ENCODE peak calls at places on chromosomes 2 and 18, in nine cellular contexts. One of them, this sample, is unnamed.
A peak's percentile ranks its signal among the peaks of the same experiment; 100 is the strongest.

GRCh38 chr2:28310107-28310506 is 82.6 kb upstream of the FOSL2 start:
- DNase-seq in brain microvascular endothelial cell: no peak
- DNase-seq in PC-9: no peak
- DNase-seq in hepatocyte: no peak
- DNase-seq in ovary: no peak
- DNase-seq in tibial artery: no peak
- DNase-seq in endodermal cell: no peak
- DNase-seq in upper lobe of right lung: no peak
- DNase-seq in HL-60: no peak
- DNase-seq in this sample: no peak

GRCh38 chr2:27954261-27954673 is 63.7 kb downstream of the BABAM2 start:
- DNase-seq in upper lobe of right lung: no peak
- DNase-seq in endodermal cell: no peak
- DNase-seq in tibial artery: no peak
- DNase-seq in hepatocyte: peak; percentile 22
- DNase-seq in ovary: no peak
- DNase-seq in HL-60: no peak
- DNase-seq in PC-9: no peak
- DNase-seq in brain microvascular endothelial cell: no peak
- DNase-seq in this sample: peak; percentile 53

GRCh38 chr2:241680827-241681599 is 5.6 kb downstream of the DTYMK start:
- DNase-seq in ovary: no peak
- DNase-seq in endodermal cell: no peak
- DNase-seq in upper lobe of right lung: no peak
- DNase-seq in PC-9: peak; percentile 50
- DNase-seq in brain microvascular endothelial cell: peak; percentile 97
- DNase-seq in hepatocyte: peak; percentile 61
- DNase-seq in HL-60: no peak
- DNase-seq in tibial artery: no peak
- DNase-seq in this sample: no peak

GRCh38 chr18:35407871-35408481 is 30.8 kb upstream of the ZNF396 start:
- DNase-seq in upper lobe of right lung: no peak
- DNase-seq in PC-9: no peak
- DNase-seq in hepatocyte: peak; percentile 84
- DNase-seq in endodermal cell: peak; percentile 67
- DNase-seq in brain microvascular endothelial cell: peak; percentile 68
- DNase-seq in HL-60: peak; percentile 55
- DNase-seq in ovary: peak; percentile 27
- DNase-seq in tibial artery: no peak
- DNase-seq in this sample: no peak

GRCh38 chr2:205461678-205462665 is 220.3 kb upstream of the NRP2 start:
- DNase-seq in upper lobe of right lung: no peak
- DNase-seq in tibial artery: no peak
- DNase-seq in ovary: no peak
- DNase-seq in brain microvascular endothelial cell: no peak
- DNase-seq in endodermal cell: no peak
- DNase-seq in hepatocyte: no peak
- DNase-seq in PC-9: no peak
- DNase-seq in HL-60: no peak
- DNase-seq in this sample: no peak

GRCh38 chr2:122340246-122340645 is 584.8 kb downstream of the TSN start:
- DNase-seq in ovary: no peak
- DNase-seq in hepatocyte: no peak
- DNase-seq in upper lobe of right lung: no peak
- DNase-seq in brain microvascular endothelial cell: no peak
- DNase-seq in endodermal cell: no peak
- DNase-seq in PC-9: no peak
- DNase-seq in HL-60: no peak
- DNase-seq in tibial artery: no peak
- DNase-seq in this sample: no peak

GRCh38 chr18:54184836-54185235 is 39.6 kb downstream of the MBD2 start:
- DNase-seq in endodermal cell: no peak
- DNase-seq in upper lobe of right lung: no peak
- DNase-seq in hepatocyte: no peak
- DNase-seq in HL-60: no peak
- DNase-seq in PC-9: no peak
- DNase-seq in tibial artery: no peak
- DNase-seq in ovary: no peak
- DNase-seq in brain microvascular endothelial cell: no peak
- DNase-seq in this sample: no peak

GRCh38 chr18:31942301-31942998 is 478 bp downstream of the TRAPPC8 start:
- DNase-seq in ovary: peak; percentile 34
- DNase-seq in upper lobe of right lung: peak; percentile 85
- DNase-seq in tibial artery: no peak
- DNase-seq in HL-60: peak; percentile 67
- DNase-seq in brain microvascular endothelial cell: peak; percentile 31
- DNase-seq in hepatocyte: peak; percentile 72
- DNase-seq in endodermal cell: no peak
- DNase-seq in PC-9: peak; percentile 35
- DNase-seq in this sample: no peak

GRCh38 chr2:168622559-168622958 is 166.5 kb downstream of the CERS6 start:
- DNase-seq in ovary: no peak
- DNase-seq in endodermal cell: no peak
- DNase-seq in hepatocyte: no peak
- DNase-seq in HL-60: no peak
- DNase-seq in brain microvascular endothelial cell: no peak
- DNase-seq in tibial artery: no peak
- DNase-seq in upper lobe of right lung: no peak
- DNase-seq in PC-9: no peak
- DNase-seq in this sample: no peak

GRCh38 chr2:102357975-102358374 is 2.4 kb downstream of the IL18R1 start:
- DNase-seq in hepatocyte: no peak
- DNase-seq in ovary: no peak
- DNase-seq in endodermal cell: no peak
- DNase-seq in HL-60: no peak
- DNase-seq in PC-9: no peak
- DNase-seq in brain microvascular endothelial cell: no peak
- DNase-seq in upper lobe of right lung: no peak
- DNase-seq in tibial artery: no peak
- DNase-seq in this sample: no peak

GRCh38 chr2:138110453-138111083 is 146.3 kb downstream of the HNMT start:
- DNase-seq in upper lobe of right lung: no peak
- DNase-seq in hepatocyte: peak; percentile 16
- DNase-seq in ovary: no peak
- DNase-seq in tibial artery: no peak
- DNase-seq in PC-9: no peak
- DNase-seq in endodermal cell: no peak
- DNase-seq in brain microvascular endothelial cell: no peak
- DNase-seq in HL-60: no peak
- DNase-seq in this sample: no peak

GRCh38 chr18:80244167-80244566 is 3.1 kb downstream of the PARD6G start:
- DNase-seq in ovary: no peak
- DNase-seq in tibial artery: no peak
- DNase-seq in endodermal cell: no peak
- DNase-seq in HL-60: no peak
- DNase-seq in PC-9: no peak
- DNase-seq in brain microvascular endothelial cell: no peak
- DNase-seq in upper lobe of right lung: no peak
- DNase-seq in hepatocyte: no peak
- DNase-seq in this sample: no peak

GRCh38 chr2:106028192-106028591 is 165.9 kb downstream of the UXS1 start:
- DNase-seq in brain microvascular endothelial cell: no peak
- DNase-seq in ovary: no peak
- DNase-seq in endodermal cell: no peak
- DNase-seq in PC-9: no peak
- DNase-seq in hepatocyte: peak; percentile 50
- DNase-seq in tibial artery: no peak
- DNase-seq in upper lobe of right lung: no peak
- DNase-seq in HL-60: no peak
- DNase-seq in this sample: no peak

GRCh38 chr18:67476585-67476984 is 39.9 kb downstream of the DSEL start:
- DNase-seq in PC-9: no peak
- DNase-seq in tibial artery: no peak
- DNase-seq in HL-60: no peak
- DNase-seq in ovary: no peak
- DNase-seq in hepatocyte: no peak
- DNase-seq in endodermal cell: no peak
- DNase-seq in upper lobe of right lung: no peak
- DNase-seq in brain microvascular endothelial cell: no peak
- DNase-seq in this sample: no peak

GRCh38 chr2:213149332-213149875 is 2.0 kb downstream of the IKZF2 start:
- DNase-seq in ovary: no peak
- DNase-seq in HL-60: no peak
- DNase-seq in upper lobe of right lung: no peak
- DNase-seq in hepatocyte: no peak
- DNase-seq in tibial artery: no peak
- DNase-seq in brain microvascular endothelial cell: no peak
- DNase-seq in endodermal cell: no peak
- DNase-seq in PC-9: no peak
- DNase-seq in this sample: no peak

GRCh38 chr2:132279930-132280615 is 118.3 kb upstream of the ANKRD30BL start:
- DNase-seq in tibial artery: no peak
- DNase-seq in endodermal cell: peak; percentile 12
- DNase-seq in brain microvascular endothelial cell: no peak
- DNase-seq in hepatocyte: no peak
- DNase-seq in ovary: no peak
- DNase-seq in HL-60: no peak
- DNase-seq in PC-9: no peak
- DNase-seq in upper lobe of right lung: no peak
- DNase-seq in this sample: no peak

GRCh38 chr2:174012347-174013309 is 47.5 kb upstream of the SP3 start:
- DNase-seq in ovary: peak; percentile 81
- DNase-seq in PC-9: no peak
- DNase-seq in endodermal cell: peak; percentile 90
- DNase-seq in upper lobe of right lung: peak; percentile 85
- DNase-seq in hepatocyte: peak; percentile 57
- DNase-seq in tibial artery: peak; percentile 87
- DNase-seq in HL-60: no peak
- DNase-seq in brain microvascular endothelial cell: no peak
- DNase-seq in this sample: no peak

GRCh38 chr2:110874565-110875383 is 142.4 kb downstream of the ACOXL start:
- DNase-seq in upper lobe of right lung: no peak
- DNase-seq in endodermal cell: no peak
- DNase-seq in tibial artery: no peak
- DNase-seq in ovary: no peak
- DNase-seq in brain microvascular endothelial cell: no peak
- DNase-seq in HL-60: peak; percentile 16
- DNase-seq in PC-9: no peak
- DNase-seq in hepatocyte: no peak
- DNase-seq in this sample: no peak

GRCh38 chr2:236309669-236310029 is 45.4 kb upstream of the ASB18 start:
- DNase-seq in ovary: no peak
- DNase-seq in brain microvascular endothelial cell: no peak
- DNase-seq in hepatocyte: peak; percentile 52
- DNase-seq in HL-60: no peak
- DNase-seq in upper lobe of right lung: no peak
- DNase-seq in PC-9: no peak
- DNase-seq in tibial artery: no peak
- DNase-seq in endodermal cell: peak; percentile 84
- DNase-seq in this sample: no peak

GRCh38 chr2:44981714-44982108 is 27.5 kb downstream of the SIX2 start:
- DNase-seq in upper lobe of right lung: peak; percentile 77
- DNase-seq in brain microvascular endothelial cell: peak; percentile 66
- DNase-seq in endodermal cell: peak; percentile 92
- DNase-seq in PC-9: peak; percentile 62
- DNase-seq in ovary: peak; percentile 78
- DNase-seq in hepatocyte: peak; percentile 88
- DNase-seq in tibial artery: peak; percentile 81
- DNase-seq in HL-60: peak; percentile 15
- DNase-seq in this sample: peak; percentile 76

GRCh38 chr2:168920504-168921157 is 19.5 kb downstream of the G6PC2 start:
- DNase-seq in tibial artery: no peak
- DNase-seq in brain microvascular endothelial cell: no peak
- DNase-seq in ovary: no peak
- DNase-seq in hepatocyte: peak; percentile 58
- DNase-seq in endodermal cell: no peak
- DNase-seq in upper lobe of right lung: no peak
- DNase-seq in HL-60: no peak
- DNase-seq in PC-9: no peak
- DNase-seq in this sample: no peak

GRCh38 chr2:31312898-31313297 is 78.9 kb downstream of the EHD3 start:
- DNase-seq in upper lobe of right lung: no peak
- DNase-seq in hepatocyte: no peak
- DNase-seq in PC-9: no peak
- DNase-seq in endodermal cell: no peak
- DNase-seq in brain microvascular endothelial cell: peak; percentile 72
- DNase-seq in ovary: no peak
- DNase-seq in tibial artery: no peak
- DNase-seq in HL-60: no peak
- DNase-seq in this sample: no peak

GRCh38 chr2:190668892-190669291 is 20.0 kb downstream of the NAB1 start:
- DNase-seq in tibial artery: no peak
- DNase-seq in endodermal cell: no peak
- DNase-seq in HL-60: no peak
- DNase-seq in ovary: no peak
- DNase-seq in upper lobe of right lung: no peak
- DNase-seq in brain microvascular endothelial cell: no peak
- DNase-seq in PC-9: no peak
- DNase-seq in hepatocyte: no peak
- DNase-seq in this sample: no peak

GRCh38 chr2:194003911-194004310 is 1653.1 kb upstream of the SLC39A10 start:
- DNase-seq in PC-9: no peak
- DNase-seq in tibial artery: no peak
- DNase-seq in brain microvascular endothelial cell: no peak
- DNase-seq in ovary: no peak
- DNase-seq in endodermal cell: no peak
- DNase-seq in hepatocyte: no peak
- DNase-seq in HL-60: no peak
- DNase-seq in upper lobe of right lung: no peak
- DNase-seq in this sample: no peak
- H3K4me3 ChIP-seq in PC-9: no peak overlapping the region
- H3K4me3 ChIP-seq in tibial artery: no peak overlapping the region
- H3K4me3 ChIP-seq in brain microvascular endothelial cell: no peak overlapping the region
- H3K4me3 ChIP-seq in ovary: no peak overlapping the region
- H3K4me3 ChIP-seq in endodermal cell: no peak overlapping the region
- H3K4me3 ChIP-seq in hepatocyte: no peak overlapping the region
- H3K4me3 ChIP-seq in HL-60: no peak overlapping the region
- H3K4me3 ChIP-seq in upper lobe of right lung: no peak overlapping the region
- H3K4me3 ChIP-seq in this sample: no peak overlapping the region

GRCh38 chr2:15736396-15737180 is 144.9 kb downstream of the DDX1 start:
- DNase-seq in PC-9: no peak
- DNase-seq in tibial artery: no peak
- DNase-seq in upper lobe of right lung: no peak
- DNase-seq in brain microvascular endothelial cell: no peak
- DNase-seq in endodermal cell: no peak
- DNase-seq in hepatocyte: no peak
- DNase-seq in HL-60: no peak
- DNase-seq in ovary: no peak
- DNase-seq in this sample: no peak
- H3K27ac ChIP-seq in PC-9: no peak overlapping the region
- H3K27ac ChIP-seq in tibial artery: no peak overlapping the region
- H3K27ac ChIP-seq in upper lobe of right lung: no peak overlapping the region
- H3K27ac ChIP-seq in brain microvascular endothelial cell: no peak overlapping the region
- H3K27ac ChIP-seq in endodermal cell: no peak overlapping the region
- H3K27ac ChIP-seq in hepatocyte: no peak overlapping the region
- H3K27ac ChIP-seq in HL-60: no peak overlapping the region
- H3K27ac ChIP-seq in ovary: no peak overlapping the region
- H3K27ac ChIP-seq in this sample: no peak overlapping the region

GRCh38 chr2:232479341-232480200 is 8.1 kb downstream of the ECEL1 start:
- DNase-seq in ovary: peak; percentile 29
- DNase-seq in PC-9: no peak
- DNase-seq in tibial artery: peak; percentile 56
- DNase-seq in endodermal cell: peak; percentile 65
- DNase-seq in brain microvascular endothelial cell: no peak
- DNase-seq in HL-60: no peak
- DNase-seq in upper lobe of right lung: peak; percentile 61
- DNase-seq in hepatocyte: no peak
- DNase-seq in this sample: no peak
- TF ChIP-seq CTCF in ovary: no peak
- TF ChIP-seq CTCF in PC-9: no peak
- TF ChIP-seq CTCF in tibial artery: no peak
- TF ChIP-seq CTCF in endodermal cell: peak; percentile 42
- TF ChIP-seq CTCF in brain microvascular endothelial cell: no peak
- TF ChIP-seq CTCF in HL-60: no peak
- TF ChIP-seq CTCF in upper lobe of right lung: no peak
- TF ChIP-seq CTCF in hepatocyte: no peak
- TF ChIP-seq CTCF in this sample: no peak

GRCh38 chr18:26133652-26134051 is at the start of gene PSMA8:
- DNase-seq in ovary: peak; percentile 27
- DNase-seq in hepatocyte: peak; percentile 14
- DNase-seq in upper lobe of right lung: peak; percentile 68
- DNase-seq in brain microvascular endothelial cell: no peak
- DNase-seq in HL-60: no peak
- DNase-seq in tibial artery: no peak
- DNase-seq in endodermal cell: peak; percentile 68
- DNase-seq in PC-9: no peak
- DNase-seq in this sample: no peak
- H3K4me3 ChIP-seq in ovary: no peak within 1 kb of the TSS
- H3K4me3 ChIP-seq in hepatocyte: no peak within 1 kb of the TSS
- H3K4me3 ChIP-seq in upper lobe of right lung: no peak within 1 kb of the TSS
- H3K4me3 ChIP-seq in brain microvascular endothelial cell: peak within 1 kb of the TSS; percentile 4
- H3K4me3 ChIP-seq in HL-60: no peak within 1 kb of the TSS
- H3K4me3 ChIP-seq in tibial artery: no peak within 1 kb of the TSS
- H3K4me3 ChIP-seq in endodermal cell: no peak within 1 kb of the TSS
- H3K4me3 ChIP-seq in PC-9: no peak within 1 kb of the TSS
- H3K4me3 ChIP-seq in this sample: no peak within 1 kb of the TSS

This sample was measured in dorsolateral prefrontal cortex.